ENCODE peak calls at places on chromosomes 11 and 22, in seven cellular contexts. O is endodermal cell, F is cardiac fibroblast, W is GM20000, Q is MM.1S, H is neural crest cell, E is fibroblast of lung. J is an unnamed sample.

GRCh38 chr11:57798905-57799559 is 37.4 kb downstream of the CTNND1 start:
- DNase-seq in O (no peak), F (peak), W (no peak), Q (no peak), H (no peak), E (peak), J (peak)

GRCh38 chr11:61022311-61023085 is 51.0 kb downstream of the CD6 start:
- DNase-seq in O (no peak), F (no peak), W (no peak), Q (no peak), H (no peak), E (no peak), J (no peak)

GRCh38 chr11:37072538-37072937 is 474.5 kb upstream of the RAG2 start:
- DNase-seq in O (no peak), F (no peak), W (no peak), Q (no peak), H (no peak), E (peak), J (no peak)

GRCh38 chr11:86515297-86516094 is 140.8 kb downstream of the CCDC81 start:
- DNase-seq in O (peak), F (peak), W (no peak), Q (no peak), H (no peak), E (peak), J (no peak)

GRCh38 chr11:134497586-134497985 is 85.5 kb upstream of the B3GAT1 start:
- DNase-seq in O (peak), F (no peak), W (no peak), Q (no peak), H (no peak), E (no peak), J (no peak)

GRCh38 chr11:64745523-64746328 is 1.8 kb upstream of the RASGRP2 start:
- DNase-seq in O (peak), F (peak), W (peak), Q (no peak), H (peak), E (peak), J (no peak)

GRCh38 chr22:23533328-23533762 is 46.7 kb downstream of the IGLL1 start:
- DNase-seq in O (peak), F (no peak), W (no peak), Q (peak), H (peak), E (no peak), J (peak)

GRCh38 chr22:32777997-32778396 is 23.5 kb upstream of the TIMP3 start:
- DNase-seq in O (no peak), F (no peak), W (no peak), Q (no peak), H (no peak), E (no peak), J (no peak)

GRCh38 chr22:39954584-39955055 is 5.6 kb upstream of the TMA7B start:
- DNase-seq in O (no peak), F (peak), W (no peak), Q (no peak), H (no peak), E (peak), J (peak)

GRCh38 chr11:101127699-101128570 is 1.7 kb downstream of the PGR start:
- DNase-seq in O (peak), F (no peak), W (peak), Q (no peak), H (peak), E (peak), J (no peak)

GRCh38 chr11:86869531-86869930 is 69.2 kb downstream of the PRSS23 start:
- DNase-seq in O (no peak), F (no peak), W (no peak), Q (no peak), H (no peak), E (no peak), J (no peak)

GRCh38 chr11:64139045-64139444 is 26.9 kb downstream of the MACROD1 start:
- DNase-seq in O (no peak), F (no peak), W (no peak), Q (no peak), H (no peak), E (no peak), J (no peak)

GRCh38 chr22:48737461-48738203 is 1090.0 kb downstream of the BRD1 start:
- DNase-seq in O (no peak), F (no peak), W (no peak), Q (no peak), H (no peak), E (no peak), J (no peak)

GRCh38 chr11:60566773-60567172 is 51.6 kb downstream of the MS4A13 start:
- DNase-seq in O (no peak), F (no peak), W (no peak), Q (no peak), H (no peak), E (no peak), J (no peak)

GRCh38 chr11:6604081-6604626 is 580 bp downstream of the ILK start:
- DNase-seq in O (peak), F (peak), W (peak), Q (peak), H (no peak), E (peak), J (peak)

GRCh38 chr11:79066456-79067354 is 374.1 kb downstream of the TENM4 start:
- DNase-seq in O (peak), F (no peak), W (no peak), Q (no peak), H (no peak), E (no peak), J (no peak)

GRCh38 chr11:105224859-105225258 is 85.3 kb upstream of the CARD18 start:
- DNase-seq in O (no peak), F (peak), W (no peak), Q (no peak), H (no peak), E (no peak), J (no peak)

GRCh38 chr11:109939176-109939810 is 153.9 kb upstream of the ZC3H12C start:
- DNase-seq in O (peak), F (peak), W (peak), Q (peak), H (no peak), E (peak), J (peak)

GRCh38 chr22:44550666-44551491 is 52.8 kb upstream of the RTL6 start:
- DNase-seq in O (peak), F (peak), W (peak), Q (no peak), H (no peak), E (peak), J (no peak)

GRCh38 chr11:118930152-118930712 is 4.5 kb upstream of the BCL9L start:
- DNase-seq in O (peak), F (peak), W (peak), Q (peak), H (peak), E (peak), J (peak)

GRCh38 chr11:32586576-32587190 is 3.1 kb downstream of the EIF3M start:
- DNase-seq in O (no peak), F (peak), W (no peak), Q (peak), H (no peak), E (peak), J (peak)

DNA sequence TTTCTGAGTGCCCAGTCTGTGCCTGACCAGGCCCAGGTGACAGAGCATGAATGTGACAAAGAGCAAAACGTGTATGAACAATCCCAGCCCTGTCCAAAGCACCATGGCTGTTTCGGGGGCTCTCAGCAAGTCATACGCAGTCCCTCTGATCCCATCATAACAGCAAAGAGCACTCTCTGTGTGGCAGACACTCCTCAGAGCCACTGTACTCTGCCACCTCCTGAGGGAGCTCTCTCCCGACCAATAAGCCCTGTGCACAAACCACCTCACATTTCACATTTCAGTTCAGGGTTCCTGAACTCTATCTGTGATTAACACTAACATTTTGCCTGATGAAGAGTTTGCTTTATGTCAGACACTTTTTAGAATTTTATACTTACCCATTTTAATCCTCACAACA is 6.6 kb downstream of the DGCR2 start:
- DNase-seq in O (no peak), F (no peak), W (no peak), Q (no peak), H (no peak), E (no peak), J (no peak)
- TF ChIP-seq CTCF in O (peak), F (peak), W (peak), Q (no peak), H (no peak), E (no peak), J (no peak)

DNA sequence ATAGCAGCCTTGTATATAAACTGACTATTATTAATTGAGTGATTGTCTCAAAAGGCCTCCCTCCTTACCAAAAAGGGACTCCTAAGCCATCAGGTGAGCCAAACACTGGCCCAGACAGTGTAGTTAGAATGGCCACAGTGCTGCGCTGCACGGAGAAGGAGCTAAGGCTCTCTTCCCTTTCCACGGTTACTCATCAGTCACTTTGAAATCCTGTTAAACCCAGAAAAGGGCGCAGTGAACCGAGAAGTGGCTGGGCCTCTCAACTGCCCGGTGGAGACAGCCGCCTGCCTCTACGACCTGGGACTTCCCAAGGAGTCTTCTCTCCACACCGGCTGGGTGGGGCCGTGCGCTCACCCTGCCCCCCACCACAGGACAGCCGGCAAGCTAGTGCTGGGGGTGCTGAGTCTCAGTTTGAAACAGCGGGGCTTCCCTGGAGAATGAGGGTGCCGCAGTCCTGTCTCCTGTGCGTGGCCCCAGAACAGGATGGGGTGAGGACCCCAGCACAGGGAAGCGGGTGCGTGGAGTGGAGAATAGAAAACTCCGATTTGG is 1.3 kb downstream of the MYH9 start:
- DNase-seq in O (no peak), F (peak), W (peak), Q (peak), H (no peak), E (no peak), J (peak)
- TF ChIP-seq CTCF in O (no peak), F (no peak), W (peak), Q (no peak), H (no peak), E (no peak), J (no peak)

GRCh38 chr11:131579932-131580387 is 209.5 kb downstream of the NTM start:
- DNase-seq in O (peak), F (peak), W (peak), Q (no peak), H (peak), E (peak), J (no peak)
- TF ChIP-seq CTCF in O (peak), F (no peak), W (peak), Q (peak), H (peak), E (peak), J (no peak)

GRCh38 chr22:29353860-29354259 is 34.5 kb downstream of the AP1B1 start:
- DNase-seq in O (no peak), F (no peak), W (no peak), Q (no peak), H (no peak), E (no peak), J (no peak)

GRCh38 chr22:29351042-29351441 is 35.5 kb upstream of the RASL10A start:
- DNase-seq in O (no peak), F (no peak), W (no peak), Q (no peak), H (no peak), E (no peak), J (no peak)

GRCh38 chr22:29353286-29353685 is 35.1 kb downstream of the AP1B1 start:
- DNase-seq in O (no peak), F (no peak), W (no peak), Q (no peak), H (no peak), E (no peak), J (no peak)

GRCh38 chr22:29351891-29352290 is 36.4 kb upstream of the RASL10A start:
- DNase-seq in O (no peak), F (peak), W (no peak), Q (no peak), H (no peak), E (no peak), J (no peak)

DNA sequence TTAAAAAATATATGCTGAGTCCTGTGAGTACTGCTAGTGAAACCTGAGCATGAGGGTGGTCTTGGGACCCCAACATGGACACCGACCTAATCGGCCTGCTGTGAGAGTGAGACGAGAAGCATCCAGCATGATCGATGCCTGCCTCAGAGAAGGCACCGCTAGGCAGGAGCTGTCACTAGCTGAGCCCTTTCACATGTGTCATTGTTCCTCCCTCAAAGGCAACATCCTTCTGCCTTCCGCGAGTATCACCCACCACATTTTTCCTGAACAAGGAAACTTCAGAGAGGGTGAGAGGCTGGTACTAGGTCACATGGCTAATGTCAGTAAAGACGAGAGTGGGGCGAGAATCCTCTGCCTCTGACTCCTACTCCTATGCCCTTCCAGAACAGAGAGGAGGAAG is 35.6 kb downstream of the AP1B1 start:
- DNase-seq in O (no peak), F (no peak), W (no peak), Q (no peak), H (no peak), E (no peak), J (no peak)
- TF ChIP-seq CTCF in O (no peak), F (no peak), W (no peak), Q (no peak), H (no peak), E (no peak), J (no peak)